ENCODE peak calls at places on chromosomes 6 and 20, in ten cellular contexts. U is uterus, W is GM13976, Q is BE2C, N is mesothelial cell of epicardium, S is B cell, Z is GM10248, D is MCF 10A, I is endodermal cell, K is RWPE1. T is an unnamed sample.

GRCh38 chr6:73476722-73477121 is 15.2 kb downstream of the MTO1 start:
- DNase-seq in U (no peak), W (no peak), Q (no peak), N (no peak), S (no peak), Z (no peak), D (no peak), I (no peak), K (no peak), T (no peak)

GRCh38 chr6:13461352-13461751 is 26.0 kb downstream of the GFOD1 start:
- DNase-seq in U (no peak), W (no peak), Q (no peak), N (no peak), S (no peak), Z (no peak), D (no peak), I (peak; percentile 37), K (no peak), T (no peak)

GRCh38 chr6:35711731-35712130 is 23.0 kb upstream of the FKBP5 start:
- DNase-seq in U (no peak), W (no peak), Q (no peak), N (no peak), S (no peak), Z (no peak), D (no peak), I (no peak), K (no peak), T (no peak)

GRCh38 chr6:160240691-160241084 is 17.9 kb downstream of the SLC22A2 start:
- DNase-seq in U (no peak), W (no peak), Q (no peak), N (no peak), S (no peak), Z (no peak), D (no peak), I (no peak), K (no peak), T (no peak)

GRCh38 chr20:36231331-36231730 is 4.9 kb upstream of the AAR2 start:
- DNase-seq in U (no peak), W (no peak), Q (no peak), N (no peak), S (no peak), Z (no peak), D (no peak), I (peak; percentile 63), K (no peak), T (no peak)

GRCh38 chr6:31658158-31658688 is 2.4 kb downstream of the C6orf47 start:
- DNase-seq in U (no peak), W (no peak), Q (no peak), N (no peak), S (no peak), Z (no peak), D (no peak), I (no peak), K (no peak), T (no peak)

GRCh38 chr6:129207832-129208231 is 324.9 kb downstream of the LAMA2 start:
- DNase-seq in U (no peak), W (no peak), Q (no peak), N (no peak), S (no peak), Z (no peak), D (no peak), I (no peak), K (no peak), T (no peak)

GRCh38 chr20:57831326-57831991 is 121.6 kb upstream of the PMEPA1 start:
- DNase-seq in U (no peak), W (peak; percentile 24), Q (no peak), N (no peak), S (no peak), Z (no peak), D (no peak), I (no peak), K (no peak), T (no peak)

GRCh38 chr6:156658596-156659316 is 118.4 kb upstream of the ARID1B start:
- DNase-seq in U (no peak), W (no peak), Q (no peak), N (no peak), S (no peak), Z (no peak), D (no peak), I (no peak), K (no peak), T (no peak)

GRCh38 chr20:34825530-34826362 is at the start of gene NCOA6:
- DNase-seq in U (peak; percentile 88), W (peak; percentile 93), Q (peak; percentile 89), N (peak; percentile 80), S (peak; percentile 91), Z (peak; percentile 91), D (peak; percentile 78), I (peak; percentile 80), K (peak; percentile 96), T (peak; percentile 74)

GRCh38 chr6:30614843-30615218 is 2.2 kb downstream of the PPP1R10 start:
- DNase-seq in U (peak; percentile 83), W (peak; percentile 77), Q (peak; percentile 89), N (peak; percentile 64), S (peak; percentile 71), Z (peak; percentile 79), D (peak; percentile 98), I (peak; percentile 89), K (peak; percentile 86), T (peak; percentile 90)

GRCh38 chr6:142887534-142887933 is 57.4 kb downstream of the HIVEP2 start:
- DNase-seq in U (no peak), W (no peak), Q (no peak), N (no peak), S (no peak), Z (no peak), D (no peak), I (no peak), K (no peak), T (no peak)

GRCh38 chr6:72588155-72588554 is 33.7 kb upstream of the KCNQ5 start:
- DNase-seq in U (no peak), W (no peak), Q (no peak), N (no peak), S (no peak), Z (no peak), D (no peak), I (no peak), K (no peak), T (no peak)

GRCh38 chr20:44959896-44960852 is at the start of gene TOMM34:
- DNase-seq in U (peak; percentile 94), W (peak; percentile 97), Q (peak; percentile 97), N (peak; percentile 85), S (peak; percentile 98), Z (peak; percentile 97), D (peak; percentile 94), I (peak; percentile 98), K (peak; percentile 99), T (peak; percentile 82)

GRCh38 chr6:134619789-134620188 is 301.9 kb upstream of the SGK1 start:
- DNase-seq in U (no peak), W (no peak), Q (no peak), N (no peak), S (no peak), Z (no peak), D (peak; percentile 53), I (no peak), K (peak; percentile 42), T (no peak)

GRCh38 chr6:114690625-114691024 is 347.8 kb upstream of the HS3ST5 start:
- DNase-seq in U (no peak), W (no peak), Q (peak; percentile 14), N (no peak), S (no peak), Z (no peak), D (no peak), I (no peak), K (no peak), T (no peak)
- TF ChIP-seq CTCF in U (no peak), W (no peak), Q (peak; percentile 48), N (no peak), S (no peak), Z (no peak), D (no peak), I (peak; percentile 66), K (no peak), T (no peak)

GRCh38 chr20:52812231-52812847 is 159.8 kb upstream of the TSHZ2 start:
- DNase-seq in U (no peak), W (no peak), Q (peak; percentile 22), N (no peak), S (no peak), Z (no peak), D (no peak), I (peak; percentile 63), K (no peak), T (no peak)
- TF ChIP-seq CTCF in U (no peak), W (no peak), Q (peak; percentile 42), N (peak; percentile 15), S (no peak), Z (no peak), D (no peak), I (peak; percentile 49), K (no peak), T (no peak)

DNA sequence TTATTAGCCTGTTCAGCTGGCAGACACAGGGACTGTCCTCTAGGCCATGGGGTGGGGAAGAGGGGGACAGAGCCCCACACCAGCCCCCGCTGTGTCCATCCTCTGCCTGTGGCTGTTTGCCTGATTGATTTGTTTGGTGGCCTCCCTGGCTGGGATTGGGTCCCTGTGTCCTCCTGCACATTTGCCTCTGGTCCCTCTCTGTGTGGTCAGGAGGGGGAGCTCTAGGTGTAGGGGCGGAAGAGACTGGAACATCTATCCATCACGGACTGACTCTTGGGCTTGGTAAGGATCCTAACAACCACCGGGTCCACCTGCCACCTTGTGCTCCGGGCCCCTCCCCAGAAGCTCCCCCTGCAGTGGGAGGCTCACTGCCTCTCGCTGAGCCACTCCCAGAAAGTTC is 38.4 kb upstream of the CCDC167 start:
- DNase-seq in U (no peak), W (peak; percentile 79), Q (peak; percentile 40), N (no peak), S (no peak), Z (peak; percentile 69), D (peak; percentile 63), I (peak; percentile 86), K (peak; percentile 54), T (no peak)
- TF ChIP-seq CTCF in U (no peak), W (peak; percentile 44), Q (peak; percentile 63), N (no peak), S (no peak), Z (peak; percentile 77), D (peak; percentile 54), I (peak; percentile 75), K (no peak), T (no peak)

GRCh38 chr20:5559937-5560336 is 190.3 kb upstream of the SHLD1 start:
- DNase-seq in U (no peak), W (no peak), Q (no peak), N (no peak), S (no peak), Z (no peak), D (no peak), I (no peak), K (no peak), T (no peak)

GRCh38 chr20:5552154-5552553 is 198.0 kb upstream of the SHLD1 start:
- DNase-seq in U (no peak), W (no peak), Q (no peak), N (no peak), S (no peak), Z (no peak), D (no peak), I (no peak), K (no peak), T (no peak)

GRCh38 chr20:5553194-5553815 is 196.9 kb upstream of the SHLD1 start:
- DNase-seq in U (no peak), W (no peak), Q (no peak), N (no peak), S (no peak), Z (no peak), D (no peak), I (no peak), K (no peak), T (no peak)

GRCh38 chr20:5551621-5552020 is 198.6 kb upstream of the SHLD1 start:
- DNase-seq in U (no peak), W (no peak), Q (no peak), N (no peak), S (no peak), Z (no peak), D (no peak), I (no peak), K (no peak), T (no peak)

GRCh38 chr20:5557123-5557522 is 193.1 kb upstream of the SHLD1 start:
- DNase-seq in U (no peak), W (peak; percentile 58), Q (peak; percentile 58), N (no peak), S (peak; percentile 32), Z (peak; percentile 50), D (peak; percentile 56), I (peak; percentile 88), K (peak; percentile 36), T (no peak)
- TF ChIP-seq CTCF in U (peak; percentile 30), W (peak; percentile 63), Q (peak; percentile 78), N (peak; percentile 20), S (peak; percentile 69), Z (peak; percentile 69), D (peak; percentile 60), I (peak; percentile 87), K (peak; percentile 68), T (peak; percentile 57)

T was measured in CD14-positive monocyte.